ENCODE peak calls at places on chromosomes 2 and 18, in ten cellular contexts. Z is tibial nerve; P is upper lobe of right lung; D is tibial artery; G is right lobe of liver; Q is PC-3; N is heart left ventricle; F is CD8-positive, alpha-beta T cell; X is fibroblast of lung; O is CD4-positive, alpha-beta memory T cell. A is an unnamed sample. For H3K27me3 and H3K4me1, the result is how much of the 10 kb centered on the place peaks cover.

GRCh38 chr2:229572434-229573338 is 141.7 kb downstream of the DNER start:
- DNase-seq in X (no peak), G (no peak), D (no peak), F (no peak), Q (no peak), Z (no peak), P (no peak), N (no peak), O (no peak), A (no peak)

GRCh38 chr2:210421916-210422315 is 54.6 kb downstream of the LANCL1 start:
- DNase-seq in D (no peak), O (no peak), N (no peak), Z (no peak), P (no peak), X (no peak), G (no peak), F (no peak), Q (no peak), A (no peak)

GRCh38 chr2:72689579-72690170 is 136.2 kb downstream of the EXOC6B start:
- DNase-seq in D (no peak), Q (no peak), N (no peak), O (no peak), P (no peak), X (no peak), Z (no peak), F (no peak), G (no peak), A (no peak)

GRCh38 chr2:54103454-54104314 is 11.7 kb upstream of the ACYP2 start:
- DNase-seq in Q (peak), D (no peak), F (peak), N (peak), G (no peak), O (peak), X (peak), P (no peak), Z (no peak), A (peak)

GRCh38 chr18:57901819-57902600 is 98.9 kb upstream of the ATP8B1 start:
- DNase-seq in Z (no peak), X (peak), N (no peak), O (no peak), Q (no peak), G (peak), P (no peak), F (no peak), D (no peak), A (no peak)

GRCh38 chr18:46623541-46623940 is 33.5 kb downstream of the LOXHD1 start:
- DNase-seq in N (no peak), X (no peak), O (no peak), Z (no peak), Q (no peak), G (no peak), P (no peak), D (no peak), F (peak), A (no peak)

GRCh38 chr2:237701859-237702370 is 74.5 kb downstream of the LRRFIP1 start:
- DNase-seq in P (no peak), D (no peak), N (no peak), G (no peak), X (no peak), Q (no peak), F (no peak), O (no peak), Z (no peak), A (no peak)

GRCh38 chr2:24203029-24203786 is 28.4 kb downstream of the FAM228A start:
- DNase-seq in N (no peak), Q (no peak), P (no peak), X (no peak), F (no peak), O (no peak), Z (no peak), G (no peak), D (no peak), A (no peak)

GRCh38 chr2:68885074-68885810 is 14.0 kb upstream of the BMP10 start:
- DNase-seq in N (no peak), X (no peak), P (no peak), F (no peak), O (no peak), Q (no peak), Z (no peak), G (no peak), D (no peak), A (no peak)

GRCh38 chr2:224163573-224164307 is 124.7 kb upstream of the SERPINE2 start:
- DNase-seq in G (no peak), O (no peak), X (no peak), P (no peak), N (no peak), Q (peak), Z (no peak), D (no peak), F (no peak), A (no peak)

GRCh38 chr18:44668280-44668975 is 12.3 kb upstream of the SETBP1 start:
- DNase-seq in O (no peak), Q (peak), P (no peak), D (no peak), F (no peak), N (peak), Z (no peak), X (no peak), G (no peak), A (no peak)

GRCh38 chr2:26086779-26087178 is 52.9 kb downstream of the RAB10 start:
- DNase-seq in Z (no peak), O (no peak), D (no peak), P (no peak), Q (no peak), G (no peak), X (no peak), N (no peak), F (no peak), A (no peak)

GRCh38 chr18:45562567-45563479 is 52.5 kb upstream of the SLC14A2 start:
- DNase-seq in X (no peak), N (peak), G (no peak), P (no peak), Z (peak), D (peak), Q (no peak), O (no peak), F (no peak), A (no peak)

GRCh38 chr2:235570256-235570655 is 76.4 kb downstream of the AGAP1 start:
- DNase-seq in Z (no peak), G (no peak), F (no peak), O (no peak), X (peak), D (no peak), N (no peak), Q (no peak), P (no peak), A (no peak)

GRCh38 chr2:73970850-73971471 is 13.7 kb upstream of the TET3 start:
- DNase-seq in O (peak), X (peak), Q (no peak), D (peak), Z (peak), G (peak), F (peak), N (peak), P (peak), A (no peak)

GRCh38 chr2:220081171-220081570 is 453.7 kb downstream of the SLC4A3 start:
- DNase-seq in F (no peak), X (no peak), Q (no peak), O (no peak), N (no peak), Z (no peak), P (no peak), G (no peak), D (no peak), A (no peak)

GRCh38 chr2:45010706-45011036 is 1.4 kb upstream of the SIX2 start:
- DNase-seq in P (no peak), G (no peak), F (no peak), Q (no peak), O (no peak), N (no peak), D (no peak), Z (no peak), X (no peak), A (no peak)

GRCh38 chr18:6624271-6624670 is 105.2 kb upstream of the ARHGAP28 start:
- DNase-seq in O (no peak), F (no peak), P (no peak), Z (no peak), X (peak), D (no peak), Q (peak), N (no peak), G (no peak), A (no peak)

GRCh38 chr2:28047698-28048097 is 157.2 kb downstream of the BABAM2 start:
- DNase-seq in D (no peak), O (no peak), F (no peak), G (no peak), Z (no peak), N (no peak), X (peak), P (no peak), Q (peak), A (no peak)

GRCh38 chr2:20478961-20479360 is 32.1 kb downstream of the RHOB start:
- DNase-seq in D (peak), X (no peak), N (no peak), Q (no peak), G (no peak), F (no peak), P (peak), O (no peak), Z (no peak), A (no peak)

GRCh38 chr18:45802814-45803492 is 22.5 kb upstream of the SIGLEC15 start:
- DNase-seq in Z (no peak), N (no peak), G (no peak), F (no peak), P (no peak), D (no peak), O (no peak), Q (peak), X (peak), A (no peak)

GRCh38 chr18:53887447-53887846 is 337.0 kb downstream of the MBD2 start:
- DNase-seq in G (no peak), O (no peak), D (no peak), Q (no peak), P (no peak), N (no peak), F (no peak), Z (no peak), X (no peak), A (no peak)

GRCh38 chr2:241799522-241800197 is 9.3 kb upstream of the NEU4 start:
- DNase-seq in X (no peak), O (no peak), N (peak), G (no peak), Z (no peak), D (no peak), F (no peak), Q (no peak), P (no peak), A (no peak)

GRCh38 chr2:118855451-118856279 is 8.2 kb upstream of the EN1 start:
- DNase-seq in F (peak), Z (peak), P (peak), G (peak), Q (peak), O (peak), X (peak), D (peak), N (peak), A (no peak)

GRCh38 chr2:168156661-168157060 is 90.7 kb downstream of the STK39 start:
- DNase-seq in Z (no peak), F (no peak), N (peak), D (no peak), X (no peak), G (no peak), O (no peak), P (no peak), Q (peak), A (no peak)

GRCh38 chr2:98465456-98466201 is 21.0 kb downstream of the INPP4A start:
- DNase-seq in Q (peak), Z (peak), O (peak), P (peak), G (peak), X (peak), D (peak), F (peak), N (peak), A (no peak)

GRCh38 chr2:208134928-208135586 is 5.4 kb upstream of the CRYGC start:
- DNase-seq in Z (no peak), G (no peak), Q (peak), D (no peak), P (no peak), F (no peak), O (no peak), X (no peak), N (no peak), A (no peak)

GRCh38 chr2:215680605-215681598 is 245.0 kb upstream of the FN1 start:
- DNase-seq in D (peak), X (peak), Q (peak), N (no peak), F (peak), G (peak), Z (peak), O (peak), P (no peak), A (no peak)

GRCh38 chr2:71173096-71173495 is 42.7 kb downstream of the MPHOSPH10 start:
- DNase-seq in G (peak), O (no peak), P (no peak), X (no peak), Z (no peak), F (no peak), D (no peak), N (no peak), Q (no peak), A (no peak)

GRCh38 chr18:79403723-79404566 is 8.2 kb downstream of the NFATC1 start:
- DNase-seq in X (no peak), Z (no peak), G (peak), D (no peak), Q (peak), F (no peak), N (peak), P (peak), O (no peak), A (no peak)

GRCh38 chr18:22900558-22901183 is 32.5 kb upstream of the RBBP8 start:
- DNase-seq in P (no peak), F (no peak), Z (no peak), G (peak), D (no peak), O (no peak), Q (no peak), N (peak), X (peak), A (no peak)

GRCh38 chr18:61528961-61529360 is 195.7 kb downstream of the CDH20 start:
- DNase-seq in P (no peak), O (no peak), D (no peak), X (no peak), Q (no peak), N (no peak), F (no peak), G (no peak), Z (no peak), A (no peak)

GRCh38 chr18:23437357-23438045 is 15.6 kb upstream of the RIOK3 start:
- DNase-seq in P (peak), Z (peak), O (peak), X (peak), F (peak), Q (peak), D (peak), N (peak), G (peak), A (peak)

GRCh38 chr18:3153107-3153704 is 66.6 kb downstream of the MYOM1 start:
- DNase-seq in N (no peak), Q (peak), D (no peak), P (no peak), Z (no peak), O (no peak), X (peak), F (no peak), G (no peak), A (no peak)

GRCh38 chr2:47572136-47572535 is 169.2 kb downstream of the MSH2 start:
- DNase-seq in Q (no peak), G (no peak), F (no peak), D (no peak), O (no peak), X (no peak), N (no peak), P (no peak), Z (no peak), A (no peak)

GRCh38 chr2:147531299-147531698 is 313.5 kb upstream of the ACVR2A start:
- DNase-seq in O (no peak), P (no peak), Z (no peak), N (no peak), G (no peak), Q (no peak), X (peak), F (no peak), D (no peak), A (no peak)

GRCh38 chr18:845152-845819 is 33.2 kb upstream of the YES1 start:
- DNase-seq in G (no peak), N (no peak), O (no peak), X (peak), P (no peak), F (no peak), Q (peak), Z (no peak), D (no peak), A (no peak)

GRCh38 chr2:104733544-104733943 is 120.4 kb upstream of the POU3F3 start:
- DNase-seq in N (peak), Q (peak), D (no peak), Z (no peak), G (peak), O (no peak), X (no peak), F (no peak), P (no peak), A (peak)

DNA sequence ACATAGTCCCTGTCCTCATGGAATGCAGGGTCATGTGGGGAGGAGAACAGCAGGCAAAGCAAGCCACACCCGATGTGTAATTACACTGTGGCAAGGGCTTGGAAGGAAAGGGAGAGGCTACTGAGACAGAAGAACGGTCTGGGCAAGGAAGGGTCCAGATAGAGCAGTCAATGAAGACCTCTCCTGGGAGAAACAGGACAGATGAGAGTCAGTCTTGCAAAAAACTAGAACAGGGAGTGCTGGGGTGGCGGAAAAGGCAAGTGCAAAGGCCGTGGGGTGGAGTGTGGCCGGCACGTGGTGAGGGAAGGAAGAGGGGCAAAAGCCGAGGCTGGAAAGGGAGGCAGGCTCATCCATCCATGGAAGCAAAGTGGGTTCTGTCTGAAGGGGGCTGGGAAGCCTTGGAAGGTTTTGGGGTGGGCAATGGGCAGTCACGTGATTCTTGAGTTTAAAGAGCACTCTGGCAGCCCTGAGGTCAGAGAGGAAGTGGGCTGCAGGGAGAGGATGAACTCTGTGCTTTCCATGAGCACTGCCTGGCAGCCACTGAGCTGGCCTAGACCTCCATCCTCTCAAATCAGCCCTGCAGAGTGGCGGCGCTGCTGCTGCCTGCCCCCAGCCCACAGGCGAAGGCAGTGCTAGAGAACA is 182.2 kb downstream of the INHBB start:
- DNase-seq in F (no peak), D (no peak), Q (no peak), P (no peak), Z (no peak), O (no peak), X (no peak), N (no peak), G (no peak), A (no peak)
- H3K27me3 ChIP-seq in F (under half), D (under half), Q (under half), P (under half), Z (under half), O (under half), X (half or more), N (under half), G (under half), A (under half)

DNA sequence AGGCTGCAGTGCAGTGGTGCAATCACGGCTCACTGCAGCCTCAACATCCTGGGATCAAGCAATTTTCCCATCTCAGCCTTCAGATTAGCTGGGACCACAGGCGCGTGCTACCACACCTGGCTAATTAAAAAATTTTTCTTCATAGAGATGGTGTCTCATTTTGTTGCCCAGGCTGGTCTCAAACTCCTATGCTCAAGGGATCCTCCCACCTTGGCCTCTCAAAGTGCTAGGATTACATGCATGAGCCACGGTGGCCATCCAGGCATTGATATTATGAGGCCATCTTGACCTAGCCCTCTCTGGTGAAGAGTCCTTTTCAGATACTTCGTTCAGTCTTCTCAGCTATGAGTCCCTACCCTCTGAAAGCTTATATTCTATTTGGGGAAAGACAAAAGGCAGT is 1.1 kb upstream of the CASP8 start:
- DNase-seq in D (no peak), X (no peak), P (no peak), N (no peak), O (no peak), F (no peak), Z (no peak), Q (no peak), G (no peak), A (no peak)
- H3K4me1 ChIP-seq in D (under half), X (under half), P (under half), N (under half), O (half or more), F (half or more), Z (under half), Q (under half), G (under half), A (under half)

GRCh38 chr2:17539993-17540812 is at the start of gene VSNL1:
- DNase-seq in N (peak), D (peak), P (peak), G (peak), Q (no peak), Z (peak), X (peak), O (no peak), F (no peak), A (peak)
- H3K4me3 ChIP-seq in N (peak), D (peak), P (peak), G (peak), Q (no peak), Z (peak), X (peak), O (no peak), F (no peak), A (peak)

DNA sequence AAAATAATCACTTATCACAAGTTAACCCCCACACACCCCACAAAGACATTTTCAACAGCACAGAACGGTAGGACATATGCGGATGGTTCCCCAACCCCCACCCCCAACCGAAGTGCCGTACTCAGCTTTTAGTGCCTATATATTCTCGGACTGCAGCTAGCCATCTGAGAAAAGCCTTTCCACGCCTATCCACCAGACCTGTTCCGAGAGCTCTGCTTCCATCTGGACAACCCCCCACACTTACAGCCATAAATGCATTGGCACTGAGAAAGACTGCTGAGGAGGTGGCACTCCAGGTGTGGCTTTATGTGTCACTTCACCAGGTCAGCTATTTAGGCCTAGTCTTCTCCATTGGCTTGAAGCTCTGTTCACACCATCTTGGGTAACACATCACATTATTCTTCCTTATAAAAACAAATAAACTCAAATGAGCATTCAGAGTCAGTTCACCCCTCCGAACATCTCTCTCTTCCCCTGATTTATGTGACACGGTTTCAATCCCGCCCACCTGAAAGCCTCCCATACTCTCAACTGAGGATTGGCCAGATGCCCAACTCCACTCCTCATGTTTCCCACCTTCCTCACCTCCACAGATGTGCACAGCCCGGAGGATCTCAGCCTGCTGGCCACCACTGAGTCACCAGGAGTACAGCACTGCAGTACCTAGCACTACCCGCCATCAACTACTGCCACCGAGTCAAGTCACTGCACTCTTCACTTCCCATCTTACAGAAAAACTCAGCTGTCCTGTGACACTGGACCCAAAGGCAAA is 127.4 kb downstream of the CACNB4 start:
- DNase-seq in Z (no peak), N (no peak), P (no peak), F (no peak), G (no peak), Q (no peak), O (no peak), X (no peak), D (no peak), A (no peak)
- H3K27me3 ChIP-seq in Z (under half), N (under half), P (under half), F (under half), G (under half), Q (half or more), O (under half), X (under half), D (under half), A (under half)

GRCh38 chr18:13587001-13587400 is 139.4 kb downstream of the FAM210A start:
- DNase-seq in O (no peak), G (no peak), Q (no peak), P (no peak), Z (no peak), X (no peak), F (no peak), N (no peak), D (no peak), A (no peak)
- H3K4me1 ChIP-seq in O (under half), G (under half), Q (under half), P (under half), Z (under half), X (under half), F (under half), N (under half), D (under half), A (under half)

DNA sequence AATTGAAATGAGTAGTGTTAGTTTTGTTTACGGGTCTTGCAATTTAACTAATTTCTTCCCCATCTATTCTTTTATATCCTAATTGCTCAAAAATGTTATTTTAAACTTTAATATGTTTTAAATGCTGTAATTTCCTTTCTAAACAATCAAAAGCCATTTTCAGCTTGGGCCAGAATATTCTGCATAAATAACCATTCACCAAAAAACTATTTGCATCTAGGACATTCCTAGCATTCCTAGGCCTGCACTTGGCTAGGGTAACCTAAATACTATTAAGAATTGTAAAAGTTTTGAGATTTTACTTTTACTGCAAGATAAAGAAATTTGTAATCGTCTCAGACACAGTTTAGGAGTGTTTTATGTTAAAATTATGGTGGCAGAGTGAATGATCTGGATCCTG is 7.8 kb upstream of the ETAA1 start:
- DNase-seq in P (no peak), G (no peak), Q (peak), O (no peak), F (no peak), N (no peak), Z (no peak), X (peak), D (no peak), A (no peak)
- H3K4me3 ChIP-seq in P (no peak), G (no peak), Q (no peak), O (no peak), F (no peak), N (no peak), Z (no peak), X (no peak), D (no peak), A (no peak)